ENCODE peak calls at places on chromosomes 5 and 9, in seven cellular contexts. B is T-helper 9 cell, K is GDM1, C is ELR, H is foreskin fibroblast, G is NAMALWA, L is substantia nigra. M is an unnamed sample.

GRCh38 chr9:129891519-129891918 is 56.3 kb downstream of the USP20 start:
- DNase-seq in C (no peak), L (no peak), K (no peak), H (no peak), G (no peak), B (no peak), M (no peak)

GRCh38 chr5:61409568-61409967 is 77.5 kb downstream of the ZSWIM6 start:
- DNase-seq in K (no peak), B (no peak), L (no peak), H (peak), C (peak), G (no peak), M (no peak)

GRCh38 chr5:167951121-167951520 is 340.3 kb upstream of the WWC1 start:
- DNase-seq in L (no peak), C (no peak), G (no peak), B (no peak), K (no peak), H (no peak), M (no peak)

GRCh38 chr5:174490717-174491116 is 233.7 kb upstream of the MSX2 start:
- DNase-seq in L (no peak), K (no peak), G (no peak), C (no peak), H (no peak), B (no peak), M (no peak)

GRCh38 chr5:101429241-101429640 is 526.2 kb upstream of the ST8SIA4 start:
- DNase-seq in C (peak), K (no peak), L (no peak), B (no peak), G (no peak), H (peak), M (no peak)

GRCh38 chr9:121646992-121647391 is 4.4 kb upstream of the DAB2IP start:
- DNase-seq in B (no peak), L (no peak), C (no peak), G (no peak), K (no peak), H (no peak), M (no peak)

GRCh38 chr5:174690256-174690655 is 34.1 kb upstream of the MSX2 start:
- DNase-seq in C (peak), H (peak), K (no peak), L (no peak), B (no peak), G (no peak), M (no peak)

GRCh38 chr5:53642006-53642405 is 81.6 kb downstream of the NDUFS4 start:
- DNase-seq in H (no peak), K (no peak), B (no peak), L (no peak), G (no peak), C (peak), M (no peak)

GRCh38 chr9:35904966-35905781 is 828 bp upstream of the HRCT1 start:
- DNase-seq in K (no peak), H (peak), B (no peak), C (peak), L (no peak), G (no peak), M (no peak)

GRCh38 chr5:107769531-107769930 is 98.8 kb upstream of the EFNA5 start:
- DNase-seq in K (no peak), G (no peak), L (no peak), B (no peak), H (no peak), C (no peak), M (no peak)

GRCh38 chr9:95502248-95502647 is 14.5 kb downstream of the PTCH1 start:
- DNase-seq in H (no peak), L (no peak), B (no peak), C (no peak), K (no peak), G (no peak), M (no peak)

GRCh38 chr5:73222173-73222572 is 49.2 kb downstream of the TMEM174 start:
- DNase-seq in G (no peak), L (no peak), H (no peak), B (no peak), K (no peak), C (no peak), M (no peak)

GRCh38 chr5:90650767-90651166 is 92.2 kb downstream of the ADGRV1 start:
- DNase-seq in G (no peak), B (no peak), K (no peak), H (no peak), C (no peak), L (no peak), M (no peak)

GRCh38 chr9:2625427-2625826 is 3.8 kb downstream of the VLDLR start:
- DNase-seq in B (no peak), L (no peak), G (no peak), C (no peak), H (no peak), K (no peak), M (no peak)

GRCh38 chr5:170584003-170584402 is 80.2 kb downstream of the KCNIP1 start:
- DNase-seq in H (no peak), C (no peak), B (no peak), G (no peak), L (no peak), K (no peak), M (no peak)

GRCh38 chr9:78040726-78041125 is 9.1 kb upstream of the GNAQ start:
- DNase-seq in B (no peak), L (no peak), H (no peak), G (no peak), C (no peak), K (no peak), M (no peak)

GRCh38 chr5:74376187-74376586 is 264.3 kb downstream of the ENC1 start:
- DNase-seq in C (no peak), H (no peak), L (no peak), G (no peak), B (no peak), K (no peak), M (no peak)

GRCh38 chr5:101424530-101425175 is 521.6 kb upstream of the ST8SIA4 start:
- DNase-seq in C (peak), G (no peak), L (no peak), B (no peak), H (peak), K (no peak), M (no peak)

GRCh38 chr9:37197158-37198033 is 77.0 kb downstream of the ZCCHC7 start:
- DNase-seq in B (no peak), G (peak), H (no peak), L (no peak), K (peak), C (peak), M (peak)

GRCh38 chr9:5851445-5851844 is 18.5 kb upstream of the ERMP1 start:
- DNase-seq in H (peak), C (peak), B (no peak), G (no peak), L (no peak), K (peak), M (no peak)

GRCh38 chr5:111135946-111136345 is 43.8 kb downstream of the WDR36 start:
- DNase-seq in C (peak), G (no peak), K (no peak), H (peak), L (no peak), B (no peak), M (no peak)

GRCh38 chr5:55836191-55836590 is 15.0 kb upstream of the IL31RA start:
- DNase-seq in L (no peak), H (no peak), K (no peak), C (no peak), G (no peak), B (no peak), M (no peak)

GRCh38 chr5:143613329-143613728 is 198.6 kb upstream of the HMHB1 start:
- DNase-seq in G (no peak), C (peak), H (peak), L (no peak), B (no peak), K (no peak), M (no peak)